ENCODE peak calls at places on chromosomes 16 and 17, in ten cellular contexts. One of them, this sample, is unnamed.

GRCh38 chr16:77213542-77214108 is 14.4 kb downstream of the SYCE1L start:
- DNase-seq in cardiac fibroblast: peak; percentile 83
- DNase-seq in fibroblast of villous mesenchyme: peak; percentile 32
- DNase-seq in IMR-90: peak; percentile 86
- DNase-seq in prostate gland: no peak
- DNase-seq in OCI-LY7: no peak
- DNase-seq in neural progenitor cell: no peak
- DNase-seq in stomach: no peak
- DNase-seq in heart left ventricle: no peak
- DNase-seq in foreskin fibroblast: peak; percentile 76
- DNase-seq in this sample: peak; percentile 83

GRCh38 chr16:30185683-30186421 is 2.5 kb downstream of the CORO1A start:
- DNase-seq in cardiac fibroblast: no peak
- DNase-seq in fibroblast of villous mesenchyme: no peak
- DNase-seq in IMR-90: no peak
- DNase-seq in prostate gland: no peak
- DNase-seq in OCI-LY7: peak; percentile 90
- DNase-seq in neural progenitor cell: no peak
- DNase-seq in stomach: peak; percentile 63
- DNase-seq in heart left ventricle: peak; percentile 88
- DNase-seq in foreskin fibroblast: no peak
- DNase-seq in this sample: no peak

GRCh38 chr16:81786321-81786720 is 7.2 kb downstream of the PLCG2 start:
- DNase-seq in cardiac fibroblast: no peak
- DNase-seq in fibroblast of villous mesenchyme: no peak
- DNase-seq in IMR-90: peak; percentile 6
- DNase-seq in prostate gland: no peak
- DNase-seq in OCI-LY7: peak; percentile 50
- DNase-seq in neural progenitor cell: no peak
- DNase-seq in stomach: no peak
- DNase-seq in heart left ventricle: no peak
- DNase-seq in foreskin fibroblast: no peak
- DNase-seq in this sample: peak; percentile 15

GRCh38 chr17:39538875-39539274 is 68.8 kb downstream of the NEUROD2 start:
- DNase-seq in cardiac fibroblast: no peak
- DNase-seq in fibroblast of villous mesenchyme: no peak
- DNase-seq in IMR-90: peak; percentile 27
- DNase-seq in prostate gland: no peak
- DNase-seq in OCI-LY7: no peak
- DNase-seq in neural progenitor cell: no peak
- DNase-seq in stomach: no peak
- DNase-seq in heart left ventricle: no peak
- DNase-seq in foreskin fibroblast: no peak
- DNase-seq in this sample: no peak

GRCh38 chr17:42424991-42425610 is 2.0 kb upstream of the CAVIN1 start:
- DNase-seq in cardiac fibroblast: no peak
- DNase-seq in fibroblast of villous mesenchyme: no peak
- DNase-seq in IMR-90: peak; percentile 36
- DNase-seq in prostate gland: no peak
- DNase-seq in OCI-LY7: no peak
- DNase-seq in neural progenitor cell: no peak
- DNase-seq in stomach: no peak
- DNase-seq in heart left ventricle: no peak
- DNase-seq in foreskin fibroblast: no peak
- DNase-seq in this sample: peak; percentile 78

GRCh38 chr17:70295329-70295728 is 126.0 kb downstream of the KCNJ2 start:
- DNase-seq in cardiac fibroblast: no peak
- DNase-seq in fibroblast of villous mesenchyme: no peak
- DNase-seq in IMR-90: no peak
- DNase-seq in prostate gland: no peak
- DNase-seq in OCI-LY7: no peak
- DNase-seq in neural progenitor cell: no peak
- DNase-seq in stomach: no peak
- DNase-seq in heart left ventricle: no peak
- DNase-seq in foreskin fibroblast: no peak
- DNase-seq in this sample: no peak

GRCh38 chr16:30927789-30928378 is 4.5 kb downstream of the FBXL19 start:
- DNase-seq in cardiac fibroblast: peak; percentile 54
- DNase-seq in fibroblast of villous mesenchyme: peak; percentile 27
- DNase-seq in IMR-90: peak; percentile 25
- DNase-seq in prostate gland: peak; percentile 81
- DNase-seq in OCI-LY7: peak; percentile 66
- DNase-seq in neural progenitor cell: peak; percentile 81
- DNase-seq in stomach: no peak
- DNase-seq in heart left ventricle: no peak
- DNase-seq in foreskin fibroblast: no peak
- DNase-seq in this sample: peak; percentile 22

GRCh38 chr16:50096791-50097190 is 31.0 kb downstream of the HEATR3 start:
- DNase-seq in cardiac fibroblast: peak; percentile 13
- DNase-seq in fibroblast of villous mesenchyme: peak; percentile 13
- DNase-seq in IMR-90: peak; percentile 63
- DNase-seq in prostate gland: no peak
- DNase-seq in OCI-LY7: no peak
- DNase-seq in neural progenitor cell: no peak
- DNase-seq in stomach: no peak
- DNase-seq in heart left ventricle: no peak
- DNase-seq in foreskin fibroblast: peak; percentile 82
- DNase-seq in this sample: peak; percentile 91

GRCh38 chr16:9978160-9978725 is 204.0 kb downstream of the GRIN2A start:
- DNase-seq in cardiac fibroblast: no peak
- DNase-seq in fibroblast of villous mesenchyme: no peak
- DNase-seq in IMR-90: no peak
- DNase-seq in prostate gland: no peak
- DNase-seq in OCI-LY7: no peak
- DNase-seq in neural progenitor cell: no peak
- DNase-seq in stomach: no peak
- DNase-seq in heart left ventricle: no peak
- DNase-seq in foreskin fibroblast: no peak
- DNase-seq in this sample: no peak

GRCh38 chr16:27238016-27238587 is 30.5 kb downstream of the NSMCE1 start:
- DNase-seq in cardiac fibroblast: no peak
- DNase-seq in fibroblast of villous mesenchyme: no peak
- DNase-seq in IMR-90: no peak
- DNase-seq in prostate gland: no peak
- DNase-seq in OCI-LY7: peak; percentile 23
- DNase-seq in neural progenitor cell: no peak
- DNase-seq in stomach: peak; percentile 44
- DNase-seq in heart left ventricle: no peak
- DNase-seq in foreskin fibroblast: no peak
- DNase-seq in this sample: no peak

GRCh38 chr17:32971171-32971570 is 20.5 kb upstream of the SPACA3 start:
- DNase-seq in cardiac fibroblast: peak; percentile 32
- DNase-seq in fibroblast of villous mesenchyme: peak; percentile 82
- DNase-seq in IMR-90: no peak
- DNase-seq in prostate gland: no peak
- DNase-seq in OCI-LY7: no peak
- DNase-seq in neural progenitor cell: no peak
- DNase-seq in stomach: peak; percentile 42
- DNase-seq in heart left ventricle: no peak
- DNase-seq in foreskin fibroblast: peak; percentile 1
- DNase-seq in this sample: peak; percentile 34

GRCh38 chr17:16936536-16937310 is 35.2 kb downstream of the TNFRSF13B start:
- DNase-seq in cardiac fibroblast: no peak
- DNase-seq in fibroblast of villous mesenchyme: no peak
- DNase-seq in IMR-90: no peak
- DNase-seq in prostate gland: no peak
- DNase-seq in OCI-LY7: no peak
- DNase-seq in neural progenitor cell: no peak
- DNase-seq in stomach: peak; percentile 18
- DNase-seq in heart left ventricle: no peak
- DNase-seq in foreskin fibroblast: no peak
- DNase-seq in this sample: no peak

GRCh38 chr17:17959520-17960361 is 12.5 kb downstream of the TOM1L2 start:
- DNase-seq in cardiac fibroblast: peak; percentile 48
- DNase-seq in fibroblast of villous mesenchyme: peak; percentile 59
- DNase-seq in IMR-90: peak; percentile 69
- DNase-seq in prostate gland: no peak
- DNase-seq in OCI-LY7: no peak
- DNase-seq in neural progenitor cell: no peak
- DNase-seq in stomach: no peak
- DNase-seq in heart left ventricle: no peak
- DNase-seq in foreskin fibroblast: no peak
- DNase-seq in this sample: peak; percentile 45

GRCh38 chr16:25707982-25708583 is 16.3 kb downstream of the HS3ST4 start:
- DNase-seq in cardiac fibroblast: peak; percentile 1
- DNase-seq in fibroblast of villous mesenchyme: no peak
- DNase-seq in IMR-90: no peak
- DNase-seq in prostate gland: no peak
- DNase-seq in OCI-LY7: peak; percentile 49
- DNase-seq in neural progenitor cell: peak; percentile 71
- DNase-seq in stomach: peak; percentile 42
- DNase-seq in heart left ventricle: no peak
- DNase-seq in foreskin fibroblast: no peak
- DNase-seq in this sample: no peak

GRCh38 chr16:4316103-4316731 is 350 bp downstream of the GLIS2 start:
- DNase-seq in cardiac fibroblast: peak; percentile 21
- DNase-seq in fibroblast of villous mesenchyme: no peak
- DNase-seq in IMR-90: no peak
- DNase-seq in prostate gland: no peak
- DNase-seq in OCI-LY7: no peak
- DNase-seq in neural progenitor cell: peak; percentile 68
- DNase-seq in stomach: no peak
- DNase-seq in heart left ventricle: no peak
- DNase-seq in foreskin fibroblast: no peak
- DNase-seq in this sample: no peak

GRCh38 chr16:22977294-22977697 is 163.3 kb downstream of the HS3ST2 start:
- DNase-seq in cardiac fibroblast: no peak
- DNase-seq in fibroblast of villous mesenchyme: peak; percentile 1
- DNase-seq in IMR-90: no peak
- DNase-seq in prostate gland: no peak
- DNase-seq in OCI-LY7: peak; percentile 20
- DNase-seq in neural progenitor cell: peak; percentile 54
- DNase-seq in stomach: no peak
- DNase-seq in heart left ventricle: no peak
- DNase-seq in foreskin fibroblast: peak; percentile 10
- DNase-seq in this sample: peak; percentile 6

GRCh38 chr17:62891659-62892058 is 74.4 kb upstream of the TANC2 start:
- DNase-seq in cardiac fibroblast: no peak
- DNase-seq in fibroblast of villous mesenchyme: no peak
- DNase-seq in IMR-90: no peak
- DNase-seq in prostate gland: no peak
- DNase-seq in OCI-LY7: no peak
- DNase-seq in neural progenitor cell: no peak
- DNase-seq in stomach: no peak
- DNase-seq in heart left ventricle: no peak
- DNase-seq in foreskin fibroblast: no peak
- DNase-seq in this sample: no peak

GRCh38 chr16:53740476-53740875 is 36.5 kb downstream of the FTO start:
- DNase-seq in cardiac fibroblast: no peak
- DNase-seq in fibroblast of villous mesenchyme: peak; percentile 43
- DNase-seq in IMR-90: no peak
- DNase-seq in prostate gland: no peak
- DNase-seq in OCI-LY7: no peak
- DNase-seq in neural progenitor cell: no peak
- DNase-seq in stomach: no peak
- DNase-seq in heart left ventricle: no peak
- DNase-seq in foreskin fibroblast: no peak
- DNase-seq in this sample: peak; percentile 45

GRCh38 chr17:72587773-72588511 is 467.1 kb downstream of the SOX9 start:
- DNase-seq in cardiac fibroblast: peak; percentile 46
- DNase-seq in fibroblast of villous mesenchyme: peak; percentile 46
- DNase-seq in IMR-90: peak; percentile 64
- DNase-seq in prostate gland: no peak
- DNase-seq in OCI-LY7: peak; percentile 8
- DNase-seq in neural progenitor cell: no peak
- DNase-seq in stomach: no peak
- DNase-seq in heart left ventricle: no peak
- DNase-seq in foreskin fibroblast: no peak
- DNase-seq in this sample: no peak
- TF ChIP-seq CTCF in cardiac fibroblast: no peak
- TF ChIP-seq CTCF in fibroblast of villous mesenchyme: no peak
- TF ChIP-seq CTCF in IMR-90: no peak
- TF ChIP-seq CTCF in prostate gland: no peak
- TF ChIP-seq CTCF in OCI-LY7: no peak
- TF ChIP-seq CTCF in neural progenitor cell: no peak
- TF ChIP-seq CTCF in stomach: no peak
- TF ChIP-seq CTCF in heart left ventricle: no peak
- TF ChIP-seq CTCF in foreskin fibroblast: no peak
- TF ChIP-seq CTCF in this sample: peak; percentile 7

DNA sequence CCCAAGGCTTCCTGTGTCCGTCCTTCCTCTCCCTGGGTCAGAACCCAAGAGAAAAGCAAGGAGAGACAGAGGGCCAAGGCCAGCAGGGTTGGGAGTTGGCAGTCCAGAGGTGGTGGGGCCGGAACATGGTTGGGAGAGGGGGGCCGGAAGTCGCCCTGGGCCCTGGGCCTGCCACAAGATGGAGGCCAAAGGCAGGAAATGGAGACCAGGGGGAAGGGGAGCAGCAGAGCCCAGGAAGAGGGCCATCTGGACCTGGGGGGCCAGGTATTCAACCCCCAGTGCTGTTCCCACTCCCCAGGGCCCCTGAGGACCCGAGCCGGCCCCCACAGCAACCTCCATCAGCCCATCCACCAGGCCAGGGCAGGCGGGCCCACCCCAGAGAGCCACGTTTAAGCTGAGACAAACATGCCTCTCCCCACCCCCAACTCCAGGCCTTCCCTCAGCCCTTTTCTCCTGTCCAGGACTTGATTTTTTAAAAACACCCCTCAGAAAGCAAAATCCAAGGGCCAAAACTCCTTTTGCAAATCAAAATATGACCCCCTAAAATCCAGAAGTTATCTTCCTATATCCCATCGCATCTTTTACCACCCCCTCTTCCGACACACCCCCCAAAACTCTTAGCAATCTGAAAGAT is 4.4 kb upstream of the BCL6B start:
- DNase-seq in cardiac fibroblast: no peak
- DNase-seq in fibroblast of villous mesenchyme: no peak
- DNase-seq in IMR-90: no peak
- DNase-seq in prostate gland: no peak
- DNase-seq in OCI-LY7: no peak
- DNase-seq in neural progenitor cell: no peak
- DNase-seq in stomach: no peak
- DNase-seq in heart left ventricle: peak; percentile 81
- DNase-seq in foreskin fibroblast: no peak
- DNase-seq in this sample: peak; percentile 60
- H3K4me3 ChIP-seq in cardiac fibroblast: no peak overlapping the region
- H3K4me3 ChIP-seq in fibroblast of villous mesenchyme: no peak overlapping the region
- H3K4me3 ChIP-seq in IMR-90: no peak overlapping the region
- H3K4me3 ChIP-seq in prostate gland: peak overlapping the region; percentile 46
- H3K4me3 ChIP-seq in OCI-LY7: no peak overlapping the region
- H3K4me3 ChIP-seq in neural progenitor cell: no peak overlapping the region
- H3K4me3 ChIP-seq in stomach: peak overlapping the region; percentile 56
- H3K4me3 ChIP-seq in heart left ventricle: peak overlapping the region; percentile 63
- H3K4me3 ChIP-seq in foreskin fibroblast: no peak overlapping the region
- H3K4me3 ChIP-seq in this sample: peak overlapping the region; percentile 60

GRCh38 chr17:81034779-81035388 is at the start of gene BAIAP2:
- DNase-seq in cardiac fibroblast: peak; percentile 97
- DNase-seq in fibroblast of villous mesenchyme: peak; percentile 95
- DNase-seq in IMR-90: peak; percentile 90
- DNase-seq in prostate gland: peak; percentile 96
- DNase-seq in OCI-LY7: peak; percentile 96
- DNase-seq in neural progenitor cell: peak; percentile 98
- DNase-seq in stomach: peak; percentile 98
- DNase-seq in heart left ventricle: peak; percentile 99
- DNase-seq in foreskin fibroblast: peak; percentile 93
- DNase-seq in this sample: peak; percentile 91
- TF ChIP-seq CTCF in cardiac fibroblast: no peak
- TF ChIP-seq CTCF in fibroblast of villous mesenchyme: no peak
- TF ChIP-seq CTCF in IMR-90: peak; percentile 17
- TF ChIP-seq CTCF in prostate gland: no peak
- TF ChIP-seq CTCF in OCI-LY7: peak; percentile 51
- TF ChIP-seq CTCF in neural progenitor cell: peak; percentile 31
- TF ChIP-seq CTCF in stomach: no peak
- TF ChIP-seq CTCF in heart left ventricle: no peak
- TF ChIP-seq CTCF in foreskin fibroblast: no peak
- TF ChIP-seq CTCF in this sample: no peak

GRCh38 chr17:1998426-1998784 is 26.7 kb downstream of the RTN4RL1 start:
- DNase-seq in cardiac fibroblast: no peak
- DNase-seq in fibroblast of villous mesenchyme: no peak
- DNase-seq in IMR-90: no peak
- DNase-seq in prostate gland: no peak
- DNase-seq in OCI-LY7: no peak
- DNase-seq in neural progenitor cell: peak; percentile 51
- DNase-seq in stomach: no peak
- DNase-seq in heart left ventricle: no peak
- DNase-seq in foreskin fibroblast: no peak
- DNase-seq in this sample: peak; percentile 8
- H3K4me3 ChIP-seq in cardiac fibroblast: peak overlapping the region; percentile 14
- H3K4me3 ChIP-seq in fibroblast of villous mesenchyme: peak overlapping the region; percentile 40
- H3K4me3 ChIP-seq in IMR-90: no peak overlapping the region
- H3K4me3 ChIP-seq in prostate gland: peak overlapping the region; percentile 18
- H3K4me3 ChIP-seq in OCI-LY7: no peak overlapping the region
- H3K4me3 ChIP-seq in neural progenitor cell: peak overlapping the region; percentile 62
- H3K4me3 ChIP-seq in stomach: peak overlapping the region; percentile 62
- H3K4me3 ChIP-seq in heart left ventricle: peak overlapping the region; percentile 34
- H3K4me3 ChIP-seq in foreskin fibroblast: no peak overlapping the region
- H3K4me3 ChIP-seq in this sample: no peak overlapping the region

This sample was measured in AG10803.